ENCODE peak calls at places on chromosome X, in four cellular contexts. V is tibial artery; Y is activated naive CD4-positive, alpha-beta T cell; C is fibroblast of the conjunctiva. K is an unnamed sample.

GRCh38 chrX:44843318-44843702 is 511 bp upstream of the DUSP21 start:
- DNase-seq in V (no peak), Y (no peak), C (no peak), K (no peak)

GRCh38 chrX:155632424-155633100 is 19.8 kb upstream of the TMLHE start:
- DNase-seq in V (no peak), Y (no peak), C (no peak), K (no peak)

GRCh38 chrX:74351760-74352159 is 47.8 kb downstream of the ZCCHC13 start:
- DNase-seq in V (no peak), Y (no peak), C (no peak), K (no peak)

GRCh38 chrX:43655961-43656494 is at the start of gene MAOA:
- DNase-seq in V (peak), Y (peak), C (peak), K (peak)

GRCh38 chrX:148380107-148380506 is 120.3 kb upstream of the AFF2 start:
- DNase-seq in V (no peak), Y (no peak), C (no peak), K (no peak)

GRCh38 chrX:87664381-87664780 is 146.8 kb downstream of the KLHL4 start:
- DNase-seq in V (no peak), Y (no peak), C (peak), K (no peak)

GRCh38 chrX:30971761-30972603 is 82.9 kb upstream of the TAB3 start:
- DNase-seq in V (no peak), Y (no peak), C (peak), K (no peak)

GRCh38 chrX:129449141-129449540 is 74.1 kb downstream of the SMARCA1 start:
- DNase-seq in V (no peak), Y (no peak), C (no peak), K (no peak)

GRCh38 chrX:50586407-50586806 is 115.8 kb upstream of the DGKK start:
- DNase-seq in V (no peak), Y (no peak), C (no peak), K (no peak)

GRCh38 chrX:30673405-30673804 is 20.2 kb downstream of the GK start:
- DNase-seq in V (no peak), Y (no peak), C (no peak), K (no peak)

GRCh38 chrX:131812847-131813825 is 210.0 kb upstream of the STK26 start:
- DNase-seq in V (peak), Y (peak), C (peak), K (peak)

GRCh38 chrX:11351375-11352295 is 58.4 kb downstream of the AMELX start:
- DNase-seq in V (peak), Y (no peak), C (no peak), K (peak)